ENCODE peak calls at places on chromosomes 16 and 17, in ten cellular contexts. One of them, this sample, is unnamed.

GRCh38 chr17:46193246-46193625 is at the start of gene KANSL1:
- DNase-seq in RWPE1: peak; percentile 96
- DNase-seq in astrocyte of the spinal cord: peak; percentile 88
- DNase-seq in cardiac fibroblast: peak; percentile 93
- DNase-seq in GM12865: peak; percentile 97
- DNase-seq in fibroblast of mammary gland: peak; percentile 81
- DNase-seq in choroid plexus epithelial cell: peak; percentile 92
- DNase-seq in progenitor cell of endocrine pancreas: peak; percentile 80
- DNase-seq in WTC11: peak; percentile 82
- DNase-seq in B cell: peak; percentile 92
- DNase-seq in this sample: peak; percentile 96

GRCh38 chr17:17849863-17850373 is 13.1 kb upstream of the SREBF1 start:
- DNase-seq in RWPE1: no peak
- DNase-seq in astrocyte of the spinal cord: peak; percentile 83
- DNase-seq in cardiac fibroblast: peak; percentile 74
- DNase-seq in GM12865: peak; percentile 59
- DNase-seq in fibroblast of mammary gland: peak; percentile 67
- DNase-seq in choroid plexus epithelial cell: peak; percentile 97
- DNase-seq in progenitor cell of endocrine pancreas: no peak
- DNase-seq in WTC11: no peak
- DNase-seq in B cell: peak; percentile 55
- DNase-seq in this sample: peak; percentile 78

GRCh38 chr17:31309525-31309924 is 4.3 kb downstream of the EVI2B start:
- DNase-seq in RWPE1: no peak
- DNase-seq in astrocyte of the spinal cord: no peak
- DNase-seq in cardiac fibroblast: no peak
- DNase-seq in GM12865: peak; percentile 75
- DNase-seq in fibroblast of mammary gland: no peak
- DNase-seq in choroid plexus epithelial cell: no peak
- DNase-seq in progenitor cell of endocrine pancreas: no peak
- DNase-seq in WTC11: no peak
- DNase-seq in B cell: peak; percentile 38
- DNase-seq in this sample: peak; percentile 54

GRCh38 chr16:54062361-54063346 is 223.9 kb downstream of the IRX3 start:
- DNase-seq in RWPE1: no peak
- DNase-seq in astrocyte of the spinal cord: peak; percentile 20
- DNase-seq in cardiac fibroblast: no peak
- DNase-seq in GM12865: no peak
- DNase-seq in fibroblast of mammary gland: no peak
- DNase-seq in choroid plexus epithelial cell: peak; percentile 48
- DNase-seq in progenitor cell of endocrine pancreas: no peak
- DNase-seq in WTC11: no peak
- DNase-seq in B cell: no peak
- DNase-seq in this sample: no peak

GRCh38 chr17:61648587-61648986 is 57.6 kb upstream of the NACA2 start:
- DNase-seq in RWPE1: no peak
- DNase-seq in astrocyte of the spinal cord: no peak
- DNase-seq in cardiac fibroblast: no peak
- DNase-seq in GM12865: no peak
- DNase-seq in fibroblast of mammary gland: no peak
- DNase-seq in choroid plexus epithelial cell: no peak
- DNase-seq in progenitor cell of endocrine pancreas: no peak
- DNase-seq in WTC11: no peak
- DNase-seq in B cell: no peak
- DNase-seq in this sample: no peak

GRCh38 chr17:6523809-6524355 is 32.5 kb downstream of the PITPNM3 start:
- DNase-seq in RWPE1: no peak
- DNase-seq in astrocyte of the spinal cord: no peak
- DNase-seq in cardiac fibroblast: no peak
- DNase-seq in GM12865: no peak
- DNase-seq in fibroblast of mammary gland: no peak
- DNase-seq in choroid plexus epithelial cell: no peak
- DNase-seq in progenitor cell of endocrine pancreas: no peak
- DNase-seq in WTC11: no peak
- DNase-seq in B cell: no peak
- DNase-seq in this sample: no peak

GRCh38 chr17:7138800-7139381 is 24.3 kb upstream of the ASGR2 start:
- DNase-seq in RWPE1: no peak
- DNase-seq in astrocyte of the spinal cord: no peak
- DNase-seq in cardiac fibroblast: no peak
- DNase-seq in GM12865: no peak
- DNase-seq in fibroblast of mammary gland: no peak
- DNase-seq in choroid plexus epithelial cell: peak; percentile 11
- DNase-seq in progenitor cell of endocrine pancreas: no peak
- DNase-seq in WTC11: no peak
- DNase-seq in B cell: no peak
- DNase-seq in this sample: no peak

GRCh38 chr17:31385428-31386285 is 5.8 kb upstream of the RAB11FIP4 start:
- DNase-seq in RWPE1: no peak
- DNase-seq in astrocyte of the spinal cord: no peak
- DNase-seq in cardiac fibroblast: no peak
- DNase-seq in GM12865: no peak
- DNase-seq in fibroblast of mammary gland: peak; percentile 30
- DNase-seq in choroid plexus epithelial cell: no peak
- DNase-seq in progenitor cell of endocrine pancreas: no peak
- DNase-seq in WTC11: no peak
- DNase-seq in B cell: no peak
- DNase-seq in this sample: no peak

GRCh38 chr17:61695779-61696337 is 104.8 kb upstream of the NACA2 start:
- DNase-seq in RWPE1: no peak
- DNase-seq in astrocyte of the spinal cord: no peak
- DNase-seq in cardiac fibroblast: no peak
- DNase-seq in GM12865: no peak
- DNase-seq in fibroblast of mammary gland: no peak
- DNase-seq in choroid plexus epithelial cell: no peak
- DNase-seq in progenitor cell of endocrine pancreas: no peak
- DNase-seq in WTC11: no peak
- DNase-seq in B cell: no peak
- DNase-seq in this sample: no peak

GRCh38 chr16:1614226-1615102 is 2.3 kb downstream of the CRAMP1 start:
- DNase-seq in RWPE1: peak; percentile 57
- DNase-seq in astrocyte of the spinal cord: peak; percentile 37
- DNase-seq in cardiac fibroblast: peak; percentile 44
- DNase-seq in GM12865: peak; percentile 42
- DNase-seq in fibroblast of mammary gland: no peak
- DNase-seq in choroid plexus epithelial cell: peak; percentile 40
- DNase-seq in progenitor cell of endocrine pancreas: peak; percentile 29
- DNase-seq in WTC11: peak; percentile 38
- DNase-seq in B cell: no peak
- DNase-seq in this sample: peak; percentile 53

GRCh38 chr17:15894913-15895658 is 49.8 kb upstream of the ADORA2B start:
- DNase-seq in RWPE1: no peak
- DNase-seq in astrocyte of the spinal cord: no peak
- DNase-seq in cardiac fibroblast: no peak
- DNase-seq in GM12865: no peak
- DNase-seq in fibroblast of mammary gland: no peak
- DNase-seq in choroid plexus epithelial cell: no peak
- DNase-seq in progenitor cell of endocrine pancreas: no peak
- DNase-seq in WTC11: no peak
- DNase-seq in B cell: no peak
- DNase-seq in this sample: no peak

GRCh38 chr16:23410176-23410575 is 42.8 kb downstream of the COG7 start:
- DNase-seq in RWPE1: no peak
- DNase-seq in astrocyte of the spinal cord: peak; percentile 36
- DNase-seq in cardiac fibroblast: no peak
- DNase-seq in GM12865: no peak
- DNase-seq in fibroblast of mammary gland: no peak
- DNase-seq in choroid plexus epithelial cell: peak; percentile 26
- DNase-seq in progenitor cell of endocrine pancreas: no peak
- DNase-seq in WTC11: no peak
- DNase-seq in B cell: no peak
- DNase-seq in this sample: no peak

GRCh38 chr16:75147968-75148310 is 385 bp upstream of the ZFP1 start:
- DNase-seq in RWPE1: no peak
- DNase-seq in astrocyte of the spinal cord: no peak
- DNase-seq in cardiac fibroblast: no peak
- DNase-seq in GM12865: no peak
- DNase-seq in fibroblast of mammary gland: no peak
- DNase-seq in choroid plexus epithelial cell: no peak
- DNase-seq in progenitor cell of endocrine pancreas: no peak
- DNase-seq in WTC11: no peak
- DNase-seq in B cell: no peak
- DNase-seq in this sample: no peak
- TF ChIP-seq CTCF in RWPE1: no peak
- TF ChIP-seq CTCF in astrocyte of the spinal cord: no peak
- TF ChIP-seq CTCF in cardiac fibroblast: no peak
- TF ChIP-seq CTCF in GM12865: no peak
- TF ChIP-seq CTCF in fibroblast of mammary gland: no peak
- TF ChIP-seq CTCF in choroid plexus epithelial cell: no peak
- TF ChIP-seq CTCF in progenitor cell of endocrine pancreas: no peak
- TF ChIP-seq CTCF in WTC11: no peak
- TF ChIP-seq CTCF in B cell: no peak
- TF ChIP-seq CTCF in this sample: no peak

DNA sequence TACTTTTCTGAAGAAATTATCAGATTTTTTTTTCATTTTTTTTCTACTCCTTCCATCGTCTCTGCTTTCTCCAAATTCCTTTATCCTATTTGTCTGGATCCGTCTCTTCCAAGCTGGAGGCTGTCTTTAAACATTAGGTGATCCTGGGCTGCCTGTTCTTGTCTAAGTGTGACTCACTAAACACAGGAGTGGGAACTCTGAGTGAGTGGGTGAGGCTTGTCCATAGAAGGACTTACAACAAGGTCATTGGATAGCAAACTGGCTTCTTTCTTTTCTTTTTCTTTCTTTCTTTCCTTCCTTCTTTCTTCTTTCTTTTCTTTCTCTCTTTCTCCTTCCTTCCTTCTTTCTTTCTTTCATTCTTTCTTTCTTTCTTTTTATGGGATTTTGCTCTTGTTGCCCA is 18.2 kb downstream of the ALOX15 start:
- DNase-seq in RWPE1: peak; percentile 55
- DNase-seq in astrocyte of the spinal cord: no peak
- DNase-seq in cardiac fibroblast: peak; percentile 61
- DNase-seq in GM12865: no peak
- DNase-seq in fibroblast of mammary gland: peak; percentile 61
- DNase-seq in choroid plexus epithelial cell: peak; percentile 54
- DNase-seq in progenitor cell of endocrine pancreas: no peak
- DNase-seq in WTC11: no peak
- DNase-seq in B cell: no peak
- DNase-seq in this sample: no peak
- TF ChIP-seq CTCF in RWPE1: no peak
- TF ChIP-seq CTCF in astrocyte of the spinal cord: no peak
- TF ChIP-seq CTCF in cardiac fibroblast: no peak
- TF ChIP-seq CTCF in GM12865: no peak
- TF ChIP-seq CTCF in fibroblast of mammary gland: no peak
- TF ChIP-seq CTCF in choroid plexus epithelial cell: no peak
- TF ChIP-seq CTCF in progenitor cell of endocrine pancreas: no peak
- TF ChIP-seq CTCF in WTC11: no peak
- TF ChIP-seq CTCF in B cell: no peak
- TF ChIP-seq CTCF in this sample: no peak

DNA sequence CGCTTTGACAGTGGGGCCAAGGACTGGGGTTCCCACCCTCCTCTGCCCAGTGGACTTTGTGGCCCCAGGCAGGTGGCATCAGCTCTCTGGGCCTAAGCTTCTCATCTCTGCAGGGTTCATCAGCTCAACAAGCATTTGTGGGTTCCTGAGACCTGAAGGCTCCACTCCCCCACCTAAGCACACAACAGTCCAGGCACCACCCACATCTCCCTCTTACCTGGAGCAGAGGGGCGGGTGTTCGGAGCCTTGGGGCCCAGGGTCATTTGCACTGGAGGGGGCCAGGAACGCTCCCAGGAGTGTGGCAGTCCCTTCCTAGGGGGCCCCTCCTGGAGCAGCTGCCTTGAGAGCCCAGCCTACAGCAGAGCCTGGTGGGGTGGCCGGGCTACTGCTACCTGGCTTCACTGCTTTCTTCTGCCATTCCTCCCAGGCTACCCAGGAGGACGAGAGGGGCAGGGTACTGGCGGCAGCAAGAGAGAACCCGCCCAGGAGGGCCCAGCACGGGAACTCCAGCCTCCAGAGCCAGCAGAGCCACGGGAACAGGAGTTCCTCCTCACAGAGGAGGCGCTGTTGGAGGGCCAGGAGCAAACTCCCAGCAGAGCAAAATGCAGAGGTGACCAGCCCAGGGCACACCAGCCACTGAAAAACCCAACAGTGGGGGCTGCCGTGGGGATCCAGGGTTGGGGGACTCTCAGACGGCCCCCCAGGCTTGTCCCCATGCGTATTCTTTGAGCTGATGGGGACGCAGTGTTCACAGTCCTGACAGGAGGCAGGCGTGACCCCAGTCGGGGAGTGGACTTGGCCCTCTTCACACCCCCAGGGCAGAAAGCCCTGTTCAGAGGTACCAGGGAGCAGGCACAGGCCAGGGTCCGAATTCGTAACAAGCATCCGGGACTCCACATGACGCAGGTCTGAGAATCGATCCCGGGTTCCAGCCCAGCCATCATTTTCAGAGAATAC is 35.1 kb upstream of the SLC38A10 start:
- DNase-seq in RWPE1: peak; percentile 48
- DNase-seq in astrocyte of the spinal cord: no peak
- DNase-seq in cardiac fibroblast: no peak
- DNase-seq in GM12865: no peak
- DNase-seq in fibroblast of mammary gland: no peak
- DNase-seq in choroid plexus epithelial cell: no peak
- DNase-seq in progenitor cell of endocrine pancreas: no peak
- DNase-seq in WTC11: no peak
- DNase-seq in B cell: no peak
- DNase-seq in this sample: no peak
- TF ChIP-seq CTCF in RWPE1: no peak
- TF ChIP-seq CTCF in astrocyte of the spinal cord: peak; percentile 22
- TF ChIP-seq CTCF in cardiac fibroblast: no peak
- TF ChIP-seq CTCF in GM12865: no peak
- TF ChIP-seq CTCF in fibroblast of mammary gland: no peak
- TF ChIP-seq CTCF in choroid plexus epithelial cell: peak; percentile 20
- TF ChIP-seq CTCF in progenitor cell of endocrine pancreas: peak; percentile 16
- TF ChIP-seq CTCF in WTC11: no peak
- TF ChIP-seq CTCF in B cell: no peak
- TF ChIP-seq CTCF in this sample: no peak

DNA sequence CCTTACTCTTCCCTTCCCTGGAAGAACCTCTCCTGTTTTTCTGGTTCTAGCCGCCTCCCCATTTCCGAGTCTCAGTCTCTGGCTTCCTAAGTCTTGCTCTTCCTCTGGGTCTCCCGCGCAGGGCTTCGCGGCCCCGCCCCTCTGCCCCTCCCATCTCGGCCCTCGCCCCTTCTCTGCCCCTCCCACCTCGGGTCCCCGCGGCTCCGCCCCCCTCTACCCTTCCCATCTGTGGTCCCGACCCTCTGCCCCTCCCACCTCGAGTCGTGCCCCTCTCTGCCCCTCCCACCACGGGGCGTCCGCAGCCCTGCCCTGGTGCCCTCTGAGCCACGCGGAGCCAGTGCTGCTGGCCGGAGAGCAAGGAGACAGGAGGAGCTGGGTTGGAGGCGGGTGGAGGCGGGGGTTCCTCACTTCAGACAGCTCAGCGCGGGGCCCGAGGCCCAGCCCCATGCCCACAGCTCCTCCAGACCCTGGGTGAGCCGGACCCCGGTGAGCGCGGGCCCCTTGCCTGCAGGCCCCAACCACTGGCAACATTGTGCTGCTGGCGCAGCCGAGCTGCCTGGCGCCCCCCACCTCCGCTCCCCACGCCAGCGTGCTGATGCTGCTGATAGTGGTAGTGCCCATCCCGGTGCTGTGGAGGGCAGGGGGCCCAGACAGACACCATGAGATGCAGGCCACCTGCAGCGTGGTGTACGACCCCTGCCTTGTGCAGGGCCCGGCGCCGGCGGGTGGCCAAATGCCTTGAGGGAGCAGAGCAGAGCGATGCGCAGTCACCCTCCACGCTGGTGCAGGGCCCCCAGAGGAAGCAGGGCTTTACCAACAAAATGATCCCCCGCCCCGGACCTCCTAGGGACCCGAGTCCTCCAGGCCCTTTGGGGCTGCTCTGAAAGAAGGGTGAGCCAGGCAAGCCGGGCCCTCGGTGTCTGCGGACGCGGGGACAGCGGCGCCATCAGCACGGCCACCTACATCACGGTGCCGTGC is 2115.3 kb downstream of the TP53TG3F start:
- DNase-seq in RWPE1: no peak
- DNase-seq in astrocyte of the spinal cord: no peak
- DNase-seq in cardiac fibroblast: no peak
- DNase-seq in GM12865: no peak
- DNase-seq in fibroblast of mammary gland: no peak
- DNase-seq in choroid plexus epithelial cell: no peak
- DNase-seq in progenitor cell of endocrine pancreas: no peak
- DNase-seq in WTC11: no peak
- DNase-seq in B cell: no peak
- DNase-seq in this sample: no peak
- TF ChIP-seq CTCF in RWPE1: no peak
- TF ChIP-seq CTCF in astrocyte of the spinal cord: no peak
- TF ChIP-seq CTCF in cardiac fibroblast: no peak
- TF ChIP-seq CTCF in GM12865: no peak
- TF ChIP-seq CTCF in fibroblast of mammary gland: no peak
- TF ChIP-seq CTCF in choroid plexus epithelial cell: no peak
- TF ChIP-seq CTCF in progenitor cell of endocrine pancreas: no peak
- TF ChIP-seq CTCF in WTC11: no peak
- TF ChIP-seq CTCF in B cell: no peak
- TF ChIP-seq CTCF in this sample: no peak

This sample was measured in GM10248.